ENCODE peak calls at places on chromosomes 4 and X, in four cellular contexts. A is left kidney, K is EL, S is PC-3. C is an unnamed sample.

GRCh38 chrX:42714981-42715688 is 62.8 kb downstream of the PPP1R2C start:
- DNase-seq in S (peak), A (peak), K (no peak), C (no peak)

GRCh38 chrX:45479196-45479834 is 278.6 kb upstream of the DIPK2B start:
- DNase-seq in K (peak), S (peak), A (no peak), C (peak)

GRCh38 chrX:44829836-44830235 is 14.0 kb upstream of the DUSP21 start:
- DNase-seq in K (no peak), A (no peak), S (no peak), C (no peak)

GRCh38 chr4:123825596-123826291 is 429.1 kb downstream of the SPRY1 start:
- DNase-seq in K (peak), S (peak), A (no peak), C (no peak)

GRCh38 chrX:33434256-33435092 is 223.1 kb upstream of the DMD start:
- DNase-seq in S (peak), K (peak), A (peak), C (peak)

GRCh38 chrX:115067812-115068211 is 50.4 kb upstream of the IL13RA2 start:
- DNase-seq in K (no peak), A (peak), S (no peak), C (peak)

GRCh38 chr4:158302076-158302866 is 92.0 kb downstream of the TMEM144 start:
- DNase-seq in S (peak), K (peak), A (no peak), C (peak)

GRCh38 chrX:13258052-13258444 is 61.8 kb downstream of the ATXN3L start:
- DNase-seq in A (no peak), K (no peak), S (no peak), C (no peak)

GRCh38 chr4:110484029-110484428 is 8.1 kb downstream of the ENPEP start:
- DNase-seq in S (no peak), A (no peak), K (no peak), C (no peak)

GRCh38 chr4:159416073-159416472 is 313.2 kb downstream of the RAPGEF2 start:
- DNase-seq in K (no peak), S (peak), A (no peak), C (no peak)

GRCh38 chr4:135371137-135371536 is 1169.5 kb upstream of the PABPC4L start:
- DNase-seq in A (no peak), K (no peak), S (no peak), C (no peak)

GRCh38 chr4:98566491-98567008 is 91.9 kb downstream of the TSPAN5 start:
- DNase-seq in S (no peak), K (no peak), A (peak), C (no peak)

GRCh38 chr4:102780476-102781144 is 19.8 kb upstream of the MANBA start:
- DNase-seq in K (peak), S (peak), A (no peak), C (no peak)

GRCh38 chr4:102169345-102169744 is 175.9 kb downstream of the SLC39A8 start:
- DNase-seq in A (peak), S (no peak), K (no peak), C (no peak)

GRCh38 chr4:140187316-140187695 is 33.3 kb upstream of the MAML3 start:
- DNase-seq in S (peak), K (peak), A (no peak), C (no peak)

GRCh38 chrX:110657073-110657472 is 138.5 kb downstream of the CHRDL1 start:
- DNase-seq in S (no peak), K (no peak), A (no peak), C (no peak)

GRCh38 chr4:165383757-165384156 is 4.9 kb downstream of the CPE start:
- DNase-seq in K (no peak), A (no peak), S (no peak), C (no peak)

GRCh38 chr4:101187837-101188236 is 159.5 kb downstream of the PPP3CA start:
- DNase-seq in S (peak), A (no peak), K (no peak), C (peak)

GRCh38 chr4:184364100-184364921 is 110.0 kb downstream of the IRF2 start:
- DNase-seq in S (no peak), K (no peak), A (peak), C (no peak)

GRCh38 chr4:40594261-40595178 is 35.1 kb downstream of the RBM47 start:
- DNase-seq in K (peak), S (peak), A (no peak), C (no peak)

GRCh38 chrX:154506483-154507332 is 9.3 kb downstream of the FAM3A start:
- DNase-seq in K (no peak), S (no peak), A (no peak), C (no peak)

GRCh38 chrX:131802836-131803626 is 220.1 kb upstream of the STK26 start:
- DNase-seq in A (no peak), K (no peak), S (peak), C (peak)

GRCh38 chr4:97367878-97368277 is 775.4 kb downstream of the STPG2 start:
- DNase-seq in K (no peak), A (peak), S (peak), C (no peak)

GRCh38 chr4:95213361-95213760 is 335.4 kb downstream of the UNC5C start:
- DNase-seq in K (no peak), A (no peak), S (no peak), C (no peak)

GRCh38 chrX:31266172-31267076 is 194.6 kb upstream of the FTHL17 start:
- DNase-seq in K (peak), A (peak), S (no peak), C (peak)

GRCh38 chr4:155914782-155915181 is 11.3 kb downstream of the TDO2 start:
- DNase-seq in S (no peak), A (peak), K (no peak), C (no peak)

C was measured in dermis blood vessel endothelial cell.